ENCODE peak calls at places on chromosomes 12 and 14, in four cellular contexts. C, G, O and Q are unnamed samples.

GRCh38 chr12:46351861-46352595 is 20.5 kb downstream of the SLC38A2 start:
- DNase-seq in O (no peak), G (no peak), C (no peak), Q (peak; percentile 77)

GRCh38 chr12:103093499-103094106 is 136.1 kb downstream of the ASCL1 start:
- DNase-seq in G (no peak), O (no peak), C (no peak), Q (no peak)

GRCh38 chr12:132306885-132307191 is 22.6 kb downstream of the GALNT9 start:
- DNase-seq in C (no peak), G (no peak), O (no peak), Q (no peak)

GRCh38 chr12:108455706-108456105 is 59.4 kb upstream of the FICD start:
- DNase-seq in C (no peak), O (no peak), G (no peak), Q (no peak)

GRCh38 chr12:1978078-1978477 is 26.2 kb downstream of the DCP1B start:
- DNase-seq in C (no peak), O (peak; percentile 59), G (no peak), Q (peak; percentile 67)

GRCh38 chr14:26204362-26204953 is 393.4 kb downstream of the NOVA1 start:
- DNase-seq in C (no peak), G (no peak), O (peak; percentile 27), Q (no peak)

GRCh38 chr12:6961278-6961694 is 9.2 kb downstream of the PHB2 start:
- DNase-seq in G (peak; percentile 60), C (peak; percentile 93), O (peak; percentile 51), Q (peak; percentile 84)

GRCh38 chr12:67070307-67070600 is 198.9 kb upstream of the CAND1 start:
- DNase-seq in G (no peak), C (no peak), O (no peak), Q (no peak)

GRCh38 chr14:101022916-101023435 is 119.5 kb upstream of the RTL1 start:
- DNase-seq in C (no peak), O (no peak), G (no peak), Q (no peak)

GRCh38 chr14:28831126-28831525 is 64.5 kb downstream of the FOXG1 start:
- DNase-seq in G (no peak), C (no peak), O (no peak), Q (peak; percentile 15)

GRCh38 chr12:15540469-15540872 is 218.2 kb downstream of the PTPRO start:
- DNase-seq in C (no peak), O (peak; percentile 51), G (no peak), Q (peak; percentile 83)

GRCh38 chr14:69484444-69485113 is at the start of gene PLEKHD1:
- DNase-seq in G (no peak), O (no peak), C (no peak), Q (no peak)

GRCh38 chr14:49303952-49304516 is 282.1 kb downstream of the RPS29 start:
- DNase-seq in O (peak; percentile 43), G (no peak), C (no peak), Q (peak; percentile 30)

GRCh38 chr12:77054856-77055255 is 10.5 kb downstream of the E2F7 start:
- DNase-seq in C (no peak), O (no peak), G (no peak), Q (no peak)

GRCh38 chr14:95281560-95282176 is 38.0 kb downstream of the CLMN start:
- DNase-seq in O (no peak), C (no peak), G (no peak), Q (no peak)

GRCh38 chr14:74326369-74327152 is 21.7 kb upstream of the VRTN start:
- DNase-seq in C (no peak), G (no peak), O (no peak), Q (no peak)

GRCh38 chr14:69002069-69002468 is 23.0 kb upstream of the ACTN1 start:
- DNase-seq in C (no peak), O (peak; percentile 39), G (no peak), Q (peak; percentile 34)

GRCh38 chr14:31943861-31944255 is 133.2 kb upstream of the ARHGAP5 start:
- DNase-seq in O (no peak), C (no peak), G (no peak), Q (no peak)

GRCh38 chr14:103949386-103949785 is 7.1 kb upstream of the RD3L start:
- DNase-seq in G (no peak), O (no peak), C (no peak), Q (peak; percentile 32)

GRCh38 chr14:29763342-29763858 is 164.2 kb downstream of the PRKD1 start:
- DNase-seq in O (no peak), G (no peak), C (no peak), Q (no peak)

GRCh38 chr14:51277753-51278415 is 37.8 kb downstream of the TMX1 start:
- DNase-seq in G (no peak), O (peak; percentile 9), C (no peak), Q (no peak)

GRCh38 chr12:93766802-93767523 is 89.8 kb downstream of the CRADD start:
- DNase-seq in G (no peak), C (no peak), O (peak; percentile 91), Q (peak; percentile 68)

GRCh38 chr12:84348582-84348981 is 564.0 kb downstream of the SLC6A15 start:
- DNase-seq in G (no peak), O (no peak), C (no peak), Q (no peak)

GRCh38 chr14:67762051-67762450 is 54.3 kb downstream of the ZFYVE26 start:
- DNase-seq in C (no peak), O (no peak), G (no peak), Q (no peak)

GRCh38 chr14:61765225-61765943 is 3.2 kb downstream of the SNAPC1 start:
- DNase-seq in O (no peak), G (no peak), C (no peak), Q (no peak)

GRCh38 chr12:31201382-31201781 is 124.6 kb downstream of the SINHCAF start:
- DNase-seq in O (no peak), G (no peak), C (no peak), Q (no peak)

GRCh38 chr12:51216652-51217051 is 1.2 kb downstream of the POU6F1 start:
- DNase-seq in O (no peak), C (no peak), G (no peak), Q (no peak)